ENCODE peak calls at places on chromosomes 13 and 19, in five cellular contexts. N is left ventricle myocardium inferior, A is cardiac fibroblast, W is astrocyte, Q is cardiac muscle cell. K is an unnamed sample.

GRCh38 chr13:35784286-35784951 is 307.9 kb upstream of the MAB21L1 start:
- DNase-seq in N (no peak), A (no peak), W (no peak), Q (no peak), K (no peak)

GRCh38 chr19:13841339-13842293 is 35.3 kb upstream of the NANOS3 start:
- DNase-seq in N (no peak), A (peak), W (no peak), Q (no peak), K (no peak)

GRCh38 chr13:72590091-72590490 is 137.3 kb downstream of the MZT1 start:
- DNase-seq in N (no peak), A (no peak), W (no peak), Q (no peak), K (no peak)

GRCh38 chr13:32409561-32410440 is 18.1 kb downstream of the N4BP2L1 start:
- DNase-seq in N (peak), A (peak), W (peak), Q (peak), K (no peak)

GRCh38 chr13:23506821-23507210 is 63.4 kb upstream of the TNFRSF19 start:
- DNase-seq in N (no peak), A (peak), W (peak), Q (peak), K (no peak)

GRCh38 chr13:113746671-113747070 is 12.4 kb upstream of the TMEM255B start:
- DNase-seq in N (no peak), A (no peak), W (no peak), Q (no peak), K (no peak)

GRCh38 chr13:102816633-102817032 is 17.7 kb downstream of the BIVM start:
- DNase-seq in N (no peak), A (no peak), W (no peak), Q (no peak), K (no peak)

GRCh38 chr19:54275951-54276350 is 5.0 kb downstream of the LILRB2 start:
- DNase-seq in N (no peak), A (no peak), W (no peak), Q (no peak), K (no peak)

GRCh38 chr19:46351241-46352041 is 4.6 kb downstream of the PPP5C start:
- DNase-seq in N (no peak), A (peak), W (peak), Q (no peak), K (peak)

GRCh38 chr19:30590596-30591229 is 218.5 kb downstream of the ZNF536 start:
- DNase-seq in N (no peak), A (no peak), W (no peak), Q (no peak), K (no peak)

GRCh38 chr19:44644391-44645016 is 794 bp downstream of the PVR start:
- DNase-seq in N (no peak), A (peak), W (peak), Q (peak), K (peak)

GRCh38 chr19:6249296-6249695 is 30.5 kb downstream of the MLLT1 start:
- DNase-seq in N (no peak), A (peak), W (peak), Q (no peak), K (no peak)

GRCh38 chr19:4581381-4582111 is 22.1 kb upstream of the SEMA6B start:
- DNase-seq in N (no peak), A (no peak), W (no peak), Q (peak), K (peak)

GRCh38 chr19:49546825-49547565 is 19.2 kb downstream of the RCN3 start:
- DNase-seq in N (no peak), A (peak), W (peak), Q (peak), K (peak)

GRCh38 chr13:68816715-68817114 is 1290.9 kb upstream of the ATXN8OS start:
- DNase-seq in N (no peak), A (no peak), W (no peak), Q (no peak), K (no peak)

GRCh38 chr19:41626278-41626677 is 596 bp downstream of the CEACAM4 start:
- DNase-seq in N (no peak), A (no peak), W (no peak), Q (no peak), K (no peak)

GRCh38 chr19:49906879-49907564 is 10.3 kb upstream of the IL4I1 start:
- DNase-seq in N (no peak), A (no peak), W (no peak), Q (no peak), K (no peak)

GRCh38 chr13:87553142-87553541 is 118.0 kb upstream of the SLITRK5 start:
- DNase-seq in N (no peak), A (no peak), W (no peak), Q (no peak), K (no peak)

GRCh38 chr13:81917829-81918228 is 1576.9 kb upstream of the SPRY2 start:
- DNase-seq in N (no peak), A (no peak), W (no peak), Q (no peak), K (no peak)

GRCh38 chr13:84574851-84575250 is 692.6 kb upstream of the SLITRK1 start:
- DNase-seq in N (no peak), A (peak), W (peak), Q (no peak), K (no peak)

GRCh38 chr19:47343194-47343802 is 5.8 kb upstream of the DHX34 start:
- DNase-seq in N (no peak), A (no peak), W (no peak), Q (no peak), K (no peak)

GRCh38 chr19:27652281-27652680 is 1560.7 kb downstream of the UQCRFS1 start:
- DNase-seq in N (no peak), A (no peak), W (no peak), Q (no peak), K (no peak)

GRCh38 chr19:44570984-44571684 is 41.7 kb upstream of the CEACAM20 start:
- DNase-seq in N (no peak), A (peak), W (peak), Q (peak), K (peak)

GRCh38 chr13:49784886-49785570 is 7.5 kb downstream of the KPNA3 start:
- DNase-seq in N (no peak), A (no peak), W (no peak), Q (no peak), K (no peak)

GRCh38 chr13:49622174-49622946 is 5.9 kb upstream of the ARL11 start:
- DNase-seq in N (peak), A (no peak), W (no peak), Q (peak), K (no peak)

GRCh38 chr19:49860716-49861100 is 6.7 kb downstream of the PNKP start:
- DNase-seq in N (no peak), A (no peak), W (no peak), Q (no peak), K (no peak)

GRCh38 chr19:10346509-10346908 is 7.1 kb upstream of the ICAM3 start:
- DNase-seq in N (no peak), A (peak), W (no peak), Q (no peak), K (no peak)

GRCh38 chr19:17448190-17448967 is at the start of gene TMEM221:
- DNase-seq in N (peak), A (peak), W (no peak), Q (peak), K (peak)

GRCh38 chr13:70016116-70016515 is 91.5 kb upstream of the ATXN8OS start:
- DNase-seq in N (no peak), A (no peak), W (no peak), Q (no peak), K (no peak)

GRCh38 chr19:35029737-35030256 is 473 bp upstream of the SCN1B start:
- DNase-seq in N (no peak), A (no peak), W (no peak), Q (no peak), K (peak)

GRCh38 chr19:19071897-19072296 is 8.1 kb downstream of the SLC25A42 start:
- DNase-seq in N (no peak), A (no peak), W (no peak), Q (no peak), K (no peak)

GRCh38 chr19:5076440-5077208 is 107.7 kb downstream of the KDM4B start:
- DNase-seq in N (no peak), A (no peak), W (no peak), Q (peak), K (no peak)

GRCh38 chr19:16850133-16850532 is 20.9 kb downstream of the SIN3B start:
- DNase-seq in N (no peak), A (peak), W (peak), Q (no peak), K (no peak)

GRCh38 chr13:37326319-37326718 is 220.9 kb upstream of the CSNK1A1L start:
- DNase-seq in N (no peak), A (peak), W (no peak), Q (no peak), K (no peak)

GRCh38 chr19:7870571-7871279 is 3.5 kb downstream of the PRR36 start:
- DNase-seq in N (no peak), A (peak), W (no peak), Q (peak), K (peak)

GRCh38 chr19:44575116-44575700 is 38.2 kb upstream of the IGSF23 start:
- DNase-seq in N (no peak), A (no peak), W (no peak), Q (no peak), K (no peak)

GRCh38 chr13:99196466-99197256 is 4.0 kb upstream of the UBAC2 start:
- DNase-seq in N (no peak), A (no peak), W (no peak), Q (no peak), K (no peak)
- TF ChIP-seq CTCF in N (no peak), A (no peak), W (no peak), Q (peak), K (peak)

GRCh38 chr19:39934584-39935233 is at the start of gene FCGBP:
- DNase-seq in N (no peak), A (no peak), W (no peak), Q (no peak), K (no peak)
- TF ChIP-seq CTCF in N (no peak), A (no peak), W (no peak), Q (no peak), K (no peak)

DNA sequence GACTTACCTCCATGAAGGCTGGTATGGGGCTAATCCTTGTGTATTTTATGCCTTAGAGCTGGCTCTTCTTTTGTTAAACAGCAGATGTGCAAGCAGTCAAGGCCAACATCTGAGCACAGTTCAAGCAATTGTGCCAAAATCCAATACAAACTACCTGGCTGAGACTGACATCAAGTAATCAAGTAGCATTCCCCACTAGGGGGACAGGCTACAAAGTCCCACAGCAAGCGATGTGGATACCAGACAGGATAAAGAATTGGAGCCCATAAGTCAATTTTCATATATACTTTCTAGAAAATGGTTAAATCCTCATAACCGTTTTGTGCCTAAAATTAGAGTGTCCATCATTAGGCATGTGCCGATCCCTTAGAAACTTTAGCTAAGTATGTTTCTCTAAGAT is 675.8 kb downstream of the DIAPH3 start:
- DNase-seq in N (no peak), A (no peak), W (no peak), Q (no peak), K (no peak)
- TF ChIP-seq CTCF in N (no peak), A (peak), W (peak), Q (no peak), K (no peak)

GRCh38 chr13:112441779-112442310 is 65.7 kb downstream of the SPACA7 start:
- DNase-seq in N (no peak), A (no peak), W (no peak), Q (no peak), K (peak)

GRCh38 chr13:112442483-112443090 is 66.4 kb downstream of the SPACA7 start:
- DNase-seq in N (no peak), A (no peak), W (no peak), Q (no peak), K (peak)

GRCh38 chr13:112444416-112445399 is 68.6 kb downstream of the SPACA7 start:
- DNase-seq in N (no peak), A (no peak), W (no peak), Q (no peak), K (peak)

GRCh38 chr13:112444001-112444311 is 67.8 kb downstream of the SPACA7 start:
- DNase-seq in N (peak), A (peak), W (peak), Q (peak), K (peak)

DNA sequence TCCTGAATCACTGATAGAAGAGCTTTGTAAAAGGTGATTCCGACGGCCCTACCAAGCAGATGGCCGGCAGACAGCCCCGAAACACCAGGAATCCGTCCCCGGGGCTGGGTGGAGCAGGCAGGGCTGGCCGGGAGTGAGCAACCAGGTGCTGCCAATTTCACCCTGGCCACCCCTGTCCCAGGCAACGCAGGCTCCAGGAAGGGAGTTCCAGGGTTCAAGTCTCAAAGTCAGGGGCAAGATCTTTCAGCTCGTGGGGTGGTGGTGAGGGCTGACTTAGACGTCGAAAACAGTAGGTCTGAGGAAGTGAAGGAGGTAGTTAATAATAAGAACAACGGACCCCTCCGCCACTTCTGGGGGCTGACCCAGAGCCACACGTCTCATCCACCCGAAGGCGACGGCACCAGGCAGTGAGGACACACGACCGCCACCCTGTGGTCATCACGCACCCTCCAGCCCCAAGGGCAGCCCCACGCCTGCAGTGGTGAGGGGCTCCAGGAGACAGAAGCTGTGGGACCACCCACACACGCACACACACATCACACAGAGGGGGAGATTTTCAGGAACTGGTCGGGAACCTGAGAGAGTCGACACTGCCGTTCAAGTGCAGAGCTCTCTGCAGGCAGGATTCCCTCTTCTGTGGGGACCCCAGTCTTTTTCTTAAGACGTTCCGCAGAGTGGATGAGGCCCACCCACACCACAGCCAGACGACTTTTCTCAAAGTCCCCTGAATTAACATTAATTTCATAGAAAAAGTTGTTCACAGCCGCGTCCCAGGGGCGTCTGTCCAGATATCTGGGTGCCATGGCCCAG is 67.2 kb downstream of the SPACA7 start:
- DNase-seq in N (no peak), A (no peak), W (no peak), Q (peak), K (peak)
- TF ChIP-seq CTCF in N (no peak), A (peak), W (no peak), Q (peak), K (peak)